ENCODE peak calls at places on chromosomes 3 and 15, in ten cellular contexts. O is hippocampal formation; V is activated T-helper 1 cell treated with Interleukin-2 at 50 U/mL for 16 hours; N is activated CD4-positive, alpha-beta T cell treated with anti-CD3 and anti-CD28 coated beads, Interleukin-2, amount 10 ng/mL, durations not matched to agents 7 days and 5 days; D is NCI-H748 treated with DMSO at 0.1 percent for 48 hours; P is BJ; C is NCI-H1417 treated with DMSO at 0.1 percent for 48 hours; T is activated CD8-positive, alpha-beta memory T cell treated with anti-CD3 and anti-CD28 coated beads, Interleukin-2, amount 10 ng/mL, durations not matched to agents 7 days and 5 days; M is GM04504; U is hepatic stellate cell. F is an unnamed sample.

GRCh38 chr3:52873433-52874159 is 23.8 kb downstream of the STIMATE start:
- DNase-seq in O (no peak), V (no peak), N (no peak), D (no peak), P (no peak), C (no peak), T (no peak), M (peak; percentile 31), U (no peak), F (no peak)

GRCh38 chr3:160038862-160039562 is 50.4 kb downstream of the IL12A start:
- DNase-seq in O (no peak), V (no peak), N (no peak), D (peak; percentile 9), P (no peak), C (no peak), T (no peak), M (no peak), U (no peak), F (peak; percentile 17)

GRCh38 chr3:152943645-152944044 is 108.7 kb downstream of the P2RY1 start:
- DNase-seq in O (no peak), V (no peak), N (no peak), D (no peak), P (no peak), C (no peak), T (no peak), M (no peak), U (no peak), F (no peak)

GRCh38 chr15:72168131-72168825 is 29.3 kb downstream of the GRAMD2A start:
- DNase-seq in O (no peak), V (no peak), N (peak; percentile 35), D (no peak), P (no peak), C (no peak), T (peak; percentile 75), M (no peak), U (no peak), F (no peak)

GRCh38 chr3:177816667-177817208 is 619.5 kb upstream of the TBL1XR1 start:
- DNase-seq in O (no peak), V (no peak), N (no peak), D (no peak), P (no peak), C (no peak), T (no peak), M (no peak), U (peak; percentile 47), F (no peak)

GRCh38 chr3:64148955-64149653 is 76.2 kb downstream of the PRICKLE2 start:
- DNase-seq in O (no peak), V (no peak), N (no peak), D (no peak), P (no peak), C (no peak), T (no peak), M (no peak), U (no peak), F (no peak)

GRCh38 chr15:81948751-81949150 is 97.1 kb downstream of the MEX3B start:
- DNase-seq in O (no peak), V (no peak), N (no peak), D (no peak), P (no peak), C (no peak), T (no peak), M (no peak), U (no peak), F (no peak)

GRCh38 chr3:46440531-46441294 is 24.0 kb downstream of the LTF start:
- DNase-seq in O (no peak), V (no peak), N (peak; percentile 69), D (no peak), P (no peak), C (no peak), T (peak; percentile 79), M (no peak), U (no peak), F (no peak)

GRCh38 chr3:112519424-112520001 is 20.2 kb upstream of the BTLA start:
- DNase-seq in O (no peak), V (no peak), N (peak; percentile 68), D (peak; percentile 6), P (peak; percentile 4), C (peak; percentile 9), T (no peak), M (peak; percentile 19), U (peak; percentile 26), F (no peak)

GRCh38 chr3:30289324-30289723 is 317.1 kb upstream of the TGFBR2 start:
- DNase-seq in O (no peak), V (no peak), N (no peak), D (no peak), P (no peak), C (no peak), T (no peak), M (no peak), U (no peak), F (no peak)

GRCh38 chr3:141229132-141229531 is 2.5 kb upstream of the PXYLP1 start:
- DNase-seq in O (no peak), V (no peak), N (no peak), D (no peak), P (no peak), C (no peak), T (no peak), M (no peak), U (no peak), F (no peak)

GRCh38 chr3:94564247-94564646 is 501.4 kb downstream of the NSUN3 start:
- DNase-seq in O (no peak), V (no peak), N (no peak), D (no peak), P (no peak), C (no peak), T (no peak), M (no peak), U (no peak), F (no peak)

GRCh38 chr15:34951993-34952392 is 17.5 kb downstream of the AQR start:
- DNase-seq in O (no peak), V (no peak), N (no peak), D (no peak), P (no peak), C (no peak), T (no peak), M (peak; percentile 44), U (no peak), F (no peak)

GRCh38 chr3:172388412-172389078 is 59.7 kb downstream of the GHSR start:
- DNase-seq in O (peak; percentile 39), V (no peak), N (no peak), D (no peak), P (no peak), C (no peak), T (no peak), M (no peak), U (no peak), F (no peak)

GRCh38 chr3:161415506-161416231 is 44.4 kb upstream of the SPTSSB start:
- DNase-seq in O (no peak), V (no peak), N (no peak), D (no peak), P (peak; percentile 89), C (no peak), T (no peak), M (peak; percentile 43), U (peak; percentile 38), F (no peak)

GRCh38 chr3:127035672-127036071 is 52.8 kb downstream of the PLXNA1 start:
- DNase-seq in O (no peak), V (no peak), N (no peak), D (no peak), P (peak; percentile 14), C (no peak), T (no peak), M (peak; percentile 68), U (peak; percentile 91), F (no peak)

GRCh38 chr15:62850318-62850717 is 192.2 kb upstream of the TPM1 start:
- DNase-seq in O (no peak), V (no peak), N (no peak), D (no peak), P (no peak), C (no peak), T (no peak), M (no peak), U (no peak), F (no peak)

GRCh38 chr15:40439461-40440299 is 1.1 kb upstream of the BAHD1 start:
- DNase-seq in O (no peak), V (no peak), N (no peak), D (no peak), P (no peak), C (no peak), T (peak; percentile 50), M (peak; percentile 9), U (peak; percentile 69), F (peak; percentile 63)

GRCh38 chr3:149362361-149362760 is 15.1 kb downstream of the TM4SF1 start:
- DNase-seq in O (no peak), V (no peak), N (no peak), D (no peak), P (no peak), C (no peak), T (no peak), M (no peak), U (no peak), F (no peak)

GRCh38 chr3:25429441-25429907 is 1.4 kb downstream of the RARB start:
- DNase-seq in O (no peak), V (no peak), N (no peak), D (no peak), P (no peak), C (no peak), T (no peak), M (no peak), U (no peak), F (no peak)

GRCh38 chr3:161649900-161650484 is 153.4 kb downstream of the OTOL1 start:
- DNase-seq in O (no peak), V (no peak), N (no peak), D (no peak), P (no peak), C (no peak), T (no peak), M (no peak), U (no peak), F (no peak)

GRCh38 chr15:39588531-39589192 is 7.8 kb downstream of the THBS1 start:
- DNase-seq in O (no peak), V (no peak), N (no peak), D (no peak), P (peak; percentile 6), C (no peak), T (no peak), M (peak; percentile 47), U (no peak), F (no peak)

GRCh38 chr15:52438047-52438446 is 90.6 kb downstream of the MYO5A start:
- DNase-seq in O (no peak), V (no peak), N (no peak), D (no peak), P (no peak), C (no peak), T (no peak), M (no peak), U (no peak), F (no peak)

GRCh38 chr15:66823601-66824000 is 121.6 kb downstream of the SMAD6 start:
- DNase-seq in O (no peak), V (no peak), N (no peak), D (no peak), P (no peak), C (no peak), T (no peak), M (no peak), U (no peak), F (no peak)

GRCh38 chr15:78768531-78769408 is 42.5 kb downstream of the ADAMTS7 start:
- DNase-seq in O (no peak), V (no peak), N (no peak), D (no peak), P (no peak), C (no peak), T (no peak), M (no peak), U (no peak), F (no peak)

GRCh38 chr15:23446215-23447106 is 582 bp downstream of the GOLGA6L2 start:
- DNase-seq in O (no peak), V (no peak), N (no peak), D (no peak), P (no peak), C (no peak), T (no peak), M (no peak), U (no peak), F (no peak)

GRCh38 chr15:31342781-31343626 is 16.4 kb downstream of the KLF13 start:
- DNase-seq in O (no peak), V (no peak), N (no peak), D (no peak), P (no peak), C (no peak), T (peak; percentile 65), M (no peak), U (no peak), F (no peak)

F was measured in occipital lobe.